ENCODE peak calls at places on chromosome 10, in five cellular contexts. V, O, L, E and J are unnamed samples.

GRCh38 chr10:22433875-22434274 is 88.6 kb downstream of the SPAG6 start:
- DNase-seq in E (no peak), O (no peak), V (no peak), L (peak; percentile 61), J (no peak)

GRCh38 chr10:107011113-107011512 is 153.4 kb downstream of the SORCS1 start:
- DNase-seq in E (no peak), O (no peak), V (no peak), L (no peak), J (no peak)

GRCh38 chr10:35152992-35153391 is 26.3 kb downstream of the CREM start:
- DNase-seq in V (no peak), O (no peak), L (no peak), E (no peak), J (no peak)

GRCh38 chr10:119538632-119539358 is 3.7 kb downstream of the RGS10 start:
- DNase-seq in O (no peak), E (peak; percentile 35), V (no peak), L (no peak), J (no peak)

GRCh38 chr10:72826346-72826745 is 67.2 kb upstream of the OIT3 start:
- DNase-seq in L (no peak), E (no peak), V (no peak), O (no peak), J (no peak)

GRCh38 chr10:103277713-103278299 is 868 bp downstream of the INA start:
- DNase-seq in L (no peak), E (no peak), V (no peak), O (no peak), J (no peak)

GRCh38 chr10:114715171-114715670 is 57.1 kb upstream of the ABLIM1 start:
- DNase-seq in L (peak; percentile 93), E (no peak), V (no peak), O (no peak), J (no peak)

GRCh38 chr10:80697926-80698325 is 160.2 kb downstream of the SH2D4B start:
- DNase-seq in O (no peak), V (no peak), E (no peak), L (no peak), J (no peak)

GRCh38 chr10:57992321-57993077 is 275.2 kb downstream of the IPMK start:
- DNase-seq in V (no peak), L (no peak), E (no peak), O (peak; percentile 21), J (no peak)

GRCh38 chr10:51117794-51118193 is 43.5 kb downstream of the PRKG1 start:
- DNase-seq in L (no peak), E (no peak), V (no peak), O (no peak), J (no peak)

GRCh38 chr10:132061465-132062180 is 4.1 kb upstream of the JAKMIP3 start:
- DNase-seq in O (peak; percentile 6), E (no peak), L (no peak), V (peak; percentile 4), J (no peak)

GRCh38 chr10:17143055-17143690 is 13.6 kb upstream of the CUBN start:
- DNase-seq in V (no peak), L (no peak), E (no peak), O (no peak), J (no peak)

GRCh38 chr10:62916157-62916603 is 100.0 kb upstream of the EGR2 start:
- DNase-seq in L (no peak), V (no peak), O (no peak), E (no peak), J (no peak)

GRCh38 chr10:90718185-90718584 is 139.7 kb downstream of the HTR7 start:
- DNase-seq in V (no peak), O (no peak), E (no peak), L (no peak), J (no peak)

GRCh38 chr10:43453266-43453831 is 16.4 kb downstream of the ZNF487 start:
- DNase-seq in L (no peak), E (no peak), O (no peak), V (no peak), J (no peak)

GRCh38 chr10:44569193-44570091 is 184.5 kb upstream of the CXCL12 start:
- DNase-seq in L (peak; percentile 93), E (no peak), V (no peak), O (no peak), J (no peak)

GRCh38 chr10:500876-501275 is 188.6 kb downstream of the DIP2C start:
- DNase-seq in O (peak; percentile 10), E (no peak), V (no peak), L (peak; percentile 77), J (no peak)

GRCh38 chr10:114403545-114404161 is 649 bp downstream of the AFAP1L2 start:
- DNase-seq in O (no peak), E (no peak), V (no peak), L (no peak), J (no peak)

GRCh38 chr10:100943508-100943907 is 25.8 kb upstream of the SEMA4G start:
- DNase-seq in O (no peak), V (no peak), L (no peak), E (no peak), J (no peak)

GRCh38 chr10:119693262-119693957 is 32.4 kb upstream of the INPP5F start:
- DNase-seq in V (no peak), L (no peak), E (no peak), O (no peak), J (no peak)

GRCh38 chr10:73246322-73246782 is 703 bp downstream of the DNAJC9 start:
- DNase-seq in V (no peak), E (no peak), O (no peak), L (peak; percentile 49), J (no peak)

GRCh38 chr10:108374991-108375390 is 1210.5 kb upstream of the SORCS1 start:
- DNase-seq in O (no peak), L (no peak), E (no peak), V (no peak), J (no peak)

GRCh38 chr10:59563506-59563905 is 146.1 kb downstream of the SLC16A9 start:
- DNase-seq in O (no peak), E (no peak), L (no peak), V (no peak), J (no peak)

GRCh38 chr10:124436191-124436638 is 13.6 kb downstream of the NKX1-2 start:
- DNase-seq in O (no peak), E (no peak), L (no peak), V (no peak), J (no peak)

GRCh38 chr10:29057712-29058426 is 231.0 kb upstream of the LYZL1 start:
- DNase-seq in E (no peak), V (no peak), L (no peak), O (no peak), J (peak; percentile 25)

GRCh38 chr10:131312261-131312801 is 810 bp upstream of the TCERG1L start:
- DNase-seq in E (no peak), V (no peak), L (no peak), O (no peak), J (no peak)

GRCh38 chr10:50387736-50388081 is 136.4 kb upstream of the ASAH2 start:
- DNase-seq in V (no peak), O (no peak), L (no peak), E (no peak), J (no peak)

GRCh38 chr10:51915031-51915542 is 215.7 kb upstream of the CSTF2T start:
- DNase-seq in E (no peak), L (no peak), V (no peak), O (no peak), J (no peak)

GRCh38 chr10:33254556-33255160 is 79.8 kb downstream of the NRP1 start:
- DNase-seq in V (no peak), L (peak; percentile 81), E (no peak), O (no peak), J (no peak)

GRCh38 chr10:77011823-77012566 is 625.6 kb downstream of the KCNMA1 start:
- DNase-seq in V (no peak), O (no peak), L (no peak), E (no peak), J (no peak)
- TF ChIP-seq POLR2AphosphoS5 in V (no peak), O (no peak), L (no peak), E (no peak), J (no peak)

GRCh38 chr10:24466616-24466949 is 257.1 kb downstream of the ARHGAP21 start:
- DNase-seq in V (no peak), E (no peak), L (no peak), O (no peak), J (no peak)
- TF ChIP-seq POLR2A in V (no peak), E (no peak), L (no peak), O (no peak), J (no peak)

GRCh38 chr10:95187617-95188016 is 6.4 kb upstream of the ACSM6 start:
- DNase-seq in V (no peak), O (no peak), L (no peak), E (no peak), J (no peak)

GRCh38 chr10:95181731-95182130 is 12.3 kb upstream of the ACSM6 start:
- DNase-seq in L (peak; percentile 81), O (no peak), V (no peak), E (no peak), J (no peak)

GRCh38 chr10:95183132-95183450 is 10.9 kb upstream of the ACSM6 start:
- DNase-seq in E (no peak), O (no peak), V (no peak), L (no peak), J (no peak)

GRCh38 chr10:95178797-95179196 is 15.2 kb upstream of the ACSM6 start:
- DNase-seq in L (no peak), V (no peak), O (no peak), E (no peak), J (no peak)

GRCh38 chr10:95183451-95184230 is 10.4 kb upstream of the ACSM6 start:
- DNase-seq in V (peak; percentile 92), O (peak; percentile 89), L (peak; percentile 80), E (peak; percentile 87), J (peak; percentile 74)
- TF ChIP-seq CTCF in V (peak; percentile 87), O (peak; percentile 97), L (peak; percentile 96), E (peak; percentile 77), J (peak; percentile 96)

GRCh38 chr10:69338133-69338456 is 59.8 kb downstream of the HK1 start:
- DNase-seq in L (no peak), O (peak; percentile 65), V (no peak), E (no peak), J (no peak)

GRCh38 chr10:69336952-69337311 is 58.6 kb downstream of the HK1 start:
- DNase-seq in V (no peak), O (no peak), L (no peak), E (no peak), J (no peak)

GRCh38 chr10:69335613-69336012 is 57.3 kb downstream of the HK1 start:
- DNase-seq in V (no peak), O (no peak), L (no peak), E (no peak), J (no peak)

GRCh38 chr10:69338547-69339450 is 60.5 kb downstream of the HK1 start:
- DNase-seq in V (no peak), O (no peak), E (no peak), L (no peak), J (no peak)

DNA sequence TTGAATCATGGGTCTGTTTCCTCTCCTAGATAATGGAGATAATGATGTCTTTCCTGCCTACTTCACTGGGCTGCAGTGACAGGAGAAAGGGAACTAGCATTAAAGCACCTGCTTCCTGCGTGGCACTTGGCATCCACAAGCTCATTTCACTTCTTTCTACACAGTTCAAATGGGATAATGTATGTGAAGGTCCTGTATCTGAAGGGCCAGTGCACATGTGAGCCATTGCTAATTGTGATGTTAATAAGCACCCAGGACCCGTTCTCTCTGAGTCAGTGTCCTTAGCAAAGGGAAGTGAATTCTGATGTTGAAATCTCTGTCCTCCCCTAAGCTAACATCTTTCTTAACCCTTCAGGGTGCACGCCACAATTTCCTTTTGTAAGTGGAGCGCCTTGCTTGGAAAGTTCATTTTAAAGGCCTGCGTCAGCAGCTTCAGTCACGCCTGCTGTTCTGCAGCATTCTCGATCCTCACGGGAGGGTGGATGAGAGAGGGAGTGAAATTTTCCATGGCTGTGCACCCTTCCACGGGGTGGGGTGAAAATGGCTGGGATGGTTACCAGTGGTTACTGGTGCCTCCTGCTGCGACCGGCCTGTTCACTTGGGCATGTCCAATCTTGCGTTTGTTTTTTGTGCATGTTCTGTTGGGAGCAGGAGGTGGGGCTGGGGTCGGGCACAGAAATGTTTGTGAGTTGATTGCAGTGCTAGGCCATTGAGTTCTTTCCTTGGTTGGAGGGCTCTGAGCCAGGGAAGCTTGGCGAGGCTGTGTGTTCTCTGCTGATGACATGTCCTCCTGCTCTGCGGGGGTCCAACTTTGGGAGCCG is 59.2 kb downstream of the HK1 start:
- DNase-seq in O (peak; percentile 57), L (peak; percentile 34), E (no peak), V (no peak), J (peak; percentile 84)
- TF ChIP-seq POLR2AphosphoS5 in O (peak; percentile 35), L (no peak), E (no peak), V (no peak), J (peak; percentile 87)